ENCODE peak calls at places on chromosome 18, in four cellular contexts. M is neural progenitor cell, K is AG04450, N is GM12865. F is an unnamed sample.

GRCh38 chr18:54255141-54255540 is 14.2 kb upstream of the POLI start:
- DNase-seq in M (no peak), K (no peak), N (no peak), F (no peak)

GRCh38 chr18:58581265-58581664 is 47.6 kb downstream of the ALPK2 start:
- DNase-seq in M (no peak), K (peak), N (no peak), F (peak)

GRCh38 chr18:51655327-51655698 is 457.8 kb upstream of the MEX3C start:
- DNase-seq in M (no peak), K (no peak), N (peak), F (no peak)

GRCh38 chr18:6056171-6056932 is 161.0 kb upstream of the TMEM200C start:
- DNase-seq in M (peak), K (peak), N (peak), F (peak)

GRCh38 chr18:30192216-30192615 is 850.3 kb downstream of the DSC3 start:
- DNase-seq in M (peak), K (no peak), N (peak), F (no peak)

GRCh38 chr18:22267697-22268096 is 98.3 kb downstream of the GATA6 start:
- DNase-seq in M (no peak), K (no peak), N (no peak), F (peak)

GRCh38 chr18:47628898-47629297 is 301.6 kb downstream of the SMAD2 start:
- DNase-seq in M (no peak), K (no peak), N (no peak), F (no peak)

GRCh38 chr18:46042571-46043123 is 29.4 kb downstream of the PSTPIP2 start:
- DNase-seq in M (no peak), K (no peak), N (no peak), F (peak)

GRCh38 chr18:8277270-8277669 is 332.0 kb upstream of the RAB12 start:
- DNase-seq in M (no peak), K (no peak), N (no peak), F (peak)

GRCh38 chr18:53152478-53152877 is 812.5 kb downstream of the DCC start:
- DNase-seq in M (peak), K (no peak), N (no peak), F (no peak)

GRCh38 chr18:69757733-69758132 is 189.9 kb downstream of the CD226 start:
- DNase-seq in M (peak), K (no peak), N (no peak), F (peak)

GRCh38 chr18:57141208-57142129 is 5.4 kb upstream of the BOD1L2 start:
- DNase-seq in M (no peak), K (no peak), N (no peak), F (no peak)

GRCh38 chr18:23538870-23539269 is 35.6 kb downstream of the RMC1 start:
- DNase-seq in M (no peak), K (no peak), N (no peak), F (no peak)

GRCh38 chr18:47978141-47978540 is 47.7 kb upstream of the SMAD2 start:
- DNase-seq in M (no peak), K (no peak), N (no peak), F (no peak)

GRCh38 chr18:49907346-49907929 is 94.1 kb upstream of the ACAA2 start:
- DNase-seq in M (no peak), K (no peak), N (no peak), F (peak)

GRCh38 chr18:45175505-45175904 is 439.8 kb upstream of the SLC14A2 start:
- DNase-seq in M (no peak), K (no peak), N (no peak), F (no peak)

GRCh38 chr18:35697869-35698268 is 116.3 kb downstream of the GALNT1 start:
- DNase-seq in M (no peak), K (no peak), N (no peak), F (no peak)

GRCh38 chr18:41955688-41956087 is 654 bp downstream of the PIK3C3 start:
- DNase-seq in M (no peak), K (no peak), N (no peak), F (no peak)

GRCh38 chr18:68623342-68623741 is 91.6 kb downstream of the TMX3 start:
- DNase-seq in M (peak), K (peak), N (peak), F (peak)

GRCh38 chr18:34691626-34692025 is 18.5 kb upstream of the DTNA start:
- DNase-seq in M (no peak), K (no peak), N (no peak), F (no peak)

GRCh38 chr18:58898427-58898826 is 33.8 kb downstream of the ZNF532 start:
- DNase-seq in M (no peak), K (no peak), N (no peak), F (no peak)

GRCh38 chr18:6666286-6666685 is 63.2 kb upstream of the ARHGAP28 start:
- DNase-seq in M (no peak), K (no peak), N (no peak), F (no peak)

GRCh38 chr18:10432781-10433180 is 21.7 kb upstream of the APCDD1 start:
- DNase-seq in M (no peak), K (no peak), N (no peak), F (no peak)

GRCh38 chr18:8702668-8703067 is 2.7 kb upstream of the MTCL1 start:
- DNase-seq in M (no peak), K (no peak), N (no peak), F (no peak)

GRCh38 chr18:3514312-3515216 is 64.6 kb downstream of the TGIF1 start:
- DNase-seq in M (no peak), K (no peak), N (no peak), F (no peak)

GRCh38 chr18:2848145-2848878 is 1.5 kb downstream of the EMILIN2 start:
- DNase-seq in M (no peak), K (no peak), N (no peak), F (no peak)

GRCh38 chr18:72634500-72634899 is 90.4 kb upstream of the CBLN2 start:
- DNase-seq in M (no peak), K (no peak), N (no peak), F (no peak)

GRCh38 chr18:74451148-74451547 is 6.0 kb downstream of the DIPK1C start:
- DNase-seq in M (no peak), K (no peak), N (no peak), F (no peak)

GRCh38 chr18:49681387-49681786 is 119.5 kb downstream of the LIPG start:
- DNase-seq in M (no peak), K (no peak), N (no peak), F (no peak)

GRCh38 chr18:2466978-2467377 is 104.3 kb downstream of the METTL4 start:
- DNase-seq in M (no peak), K (no peak), N (no peak), F (no peak)

GRCh38 chr18:47870605-47871004 is 59.9 kb downstream of the SMAD2 start:
- DNase-seq in M (no peak), K (no peak), N (no peak), F (no peak)

GRCh38 chr18:24875761-24876160 is 415.3 kb downstream of the HRH4 start:
- DNase-seq in M (peak), K (no peak), N (no peak), F (no peak)

GRCh38 chr18:24876266-24876665 is 415.8 kb downstream of the HRH4 start:
- DNase-seq in M (no peak), K (no peak), N (no peak), F (no peak)

GRCh38 chr18:24875286-24875685 is 414.8 kb downstream of the HRH4 start:
- DNase-seq in M (no peak), K (no peak), N (no peak), F (no peak)

GRCh38 chr18:24878289-24878688 is 417.9 kb downstream of the HRH4 start:
- DNase-seq in M (peak), K (no peak), N (peak), F (peak)
- TF ChIP-seq CTCF in M (peak), K (peak), N (peak), F (peak)

GRCh38 chr18:76821356-76821874 is 942 bp upstream of the ZNF236 start:
- DNase-seq in M (no peak), K (no peak), N (no peak), F (no peak)
- H3K4me3 ChIP-seq in M (peak), K (peak), N (peak), F (peak)

GRCh38 chr18:36829362-36830140 is 624 bp downstream of the KIAA1328 start:
- DNase-seq in M (peak), K (no peak), N (no peak), F (no peak)
- TF ChIP-seq CTCF in M (no peak), K (no peak), N (no peak), F (no peak)

DNA sequence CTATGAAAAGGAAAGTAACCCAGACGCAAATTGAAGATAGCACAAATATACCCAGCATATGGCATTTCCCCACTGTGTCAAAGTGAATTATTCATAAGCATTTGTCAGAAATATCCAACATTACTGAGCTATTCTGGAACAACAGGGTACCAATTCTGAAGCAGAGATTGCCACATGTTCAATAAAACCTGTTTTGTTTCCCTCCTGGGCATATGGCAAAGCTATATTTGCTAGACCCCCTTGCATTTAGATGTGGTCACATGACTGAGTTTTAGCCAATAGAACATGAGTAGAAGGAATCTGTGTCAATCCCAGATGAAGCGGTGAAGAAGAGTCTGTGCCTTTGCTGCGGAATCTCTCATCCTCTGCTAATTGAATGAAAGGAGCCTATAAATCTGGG is 296.4 kb upstream of the DLGAP1 start:
- DNase-seq in M (no peak), K (no peak), N (no peak), F (no peak)
- H3K4me3 ChIP-seq in M (no peak), K (no peak), N (no peak), F (no peak)

GRCh38 chr18:631560-631959 is 25.9 kb upstream of the TYMS start:
- DNase-seq in M (no peak), K (no peak), N (no peak), F (no peak)
- TF ChIP-seq CTCF in M (no peak), K (no peak), N (no peak), F (no peak)

GRCh38 chr18:26862084-26862483 is 3.4 kb downstream of the AQP4 start:
- DNase-seq in M (no peak), K (no peak), N (no peak), F (no peak)

GRCh38 chr18:26865557-26865956 is at the start of gene AQP4:
- DNase-seq in M (peak), K (no peak), N (no peak), F (no peak)

GRCh38 chr18:26863122-26863879 is 2.2 kb downstream of the AQP4 start:
- DNase-seq in M (peak), K (no peak), N (no peak), F (no peak)

GRCh38 chr18:26864658-26865057 is 849 bp downstream of the AQP4 start:
- DNase-seq in M (no peak), K (no peak), N (peak), F (no peak)

GRCh38 chr18:26863921-26864497 is 1.5 kb downstream of the AQP4 start:
- DNase-seq in M (no peak), K (no peak), N (no peak), F (no peak)
- H3K4me3 ChIP-seq in M (peak), K (no peak), N (no peak), F (no peak)

DNA sequence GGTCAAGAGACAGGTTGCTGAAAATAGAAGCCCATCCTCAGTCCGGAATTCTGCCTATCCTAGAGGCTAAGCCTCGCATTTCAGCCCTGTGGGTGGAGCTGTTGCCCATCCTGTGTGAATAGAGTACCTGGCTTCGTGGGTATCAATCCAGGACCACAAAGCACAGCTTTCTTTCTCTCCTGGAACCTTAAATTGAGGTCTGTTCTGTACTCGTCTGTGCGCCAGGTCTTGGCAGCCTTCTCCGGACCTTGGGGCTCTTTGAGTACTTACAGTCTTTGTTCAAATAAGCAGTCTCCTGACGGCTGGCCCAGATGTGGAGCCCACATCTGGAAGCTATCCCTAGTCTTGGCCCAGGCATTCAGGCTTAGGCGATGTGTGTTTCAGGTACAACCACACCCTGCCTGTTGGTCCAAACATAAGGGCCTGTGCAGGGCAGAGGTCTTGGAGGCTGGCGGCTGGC is 294.3 kb downstream of the BCL2 start:
- DNase-seq in M (peak), K (no peak), N (no peak), F (peak)
- TF ChIP-seq CTCF in M (peak), K (no peak), N (peak), F (peak)

GRCh38 chr18:12906773-12907172 is 22.7 kb upstream of the PTPN2 start:
- DNase-seq in M (no peak), K (no peak), N (no peak), F (no peak)

GRCh38 chr18:12911025-12911927 is 27.2 kb upstream of the PTPN2 start:
- DNase-seq in M (no peak), K (no peak), N (peak), F (peak)

GRCh38 chr18:12908706-12909105 is 24.7 kb upstream of the PTPN2 start:
- DNase-seq in M (no peak), K (no peak), N (no peak), F (peak)

GRCh38 chr18:12907258-12907925 is 23.4 kb upstream of the PTPN2 start:
- DNase-seq in M (peak), K (no peak), N (no peak), F (peak)

DNA sequence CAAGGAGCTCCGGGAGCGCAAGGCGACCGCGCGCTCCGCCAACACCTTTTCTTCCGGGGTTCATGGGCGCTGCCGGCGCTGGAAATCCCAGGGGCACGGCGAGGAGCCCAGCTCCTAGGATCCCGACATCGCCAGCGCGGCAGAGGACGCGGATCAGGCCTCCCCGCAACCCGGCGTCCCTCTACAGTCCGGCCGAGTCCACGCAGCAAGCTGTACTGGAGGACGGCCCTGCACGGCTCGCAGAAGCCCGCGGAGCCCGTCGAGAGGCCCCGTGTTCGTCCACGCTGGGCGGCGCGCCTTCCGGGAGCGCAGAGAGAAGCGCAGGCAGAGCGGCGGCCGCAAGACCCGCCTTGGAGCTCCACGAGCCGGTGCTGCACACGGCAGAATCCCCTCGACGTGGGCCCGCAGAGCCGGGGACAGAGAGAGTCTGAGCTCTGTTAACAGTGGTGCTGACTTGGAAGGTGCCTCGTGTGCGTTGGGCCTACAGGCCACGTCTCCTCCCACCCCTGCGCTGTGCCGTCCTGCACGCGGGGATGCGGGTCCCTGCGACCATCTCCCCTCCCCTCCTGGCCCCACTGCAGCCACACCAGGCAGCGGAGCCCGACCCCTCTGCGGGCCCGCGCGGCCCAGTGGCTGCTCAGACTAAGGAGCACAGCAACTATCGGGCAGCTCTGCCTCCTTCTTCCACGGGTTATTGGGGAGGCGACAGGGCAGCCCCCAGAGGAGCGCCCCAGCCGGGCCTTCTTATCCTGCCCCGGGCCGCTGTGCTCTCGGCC is 28.1 kb upstream of the PTPN2 start:
- DNase-seq in M (no peak), K (no peak), N (no peak), F (no peak)
- H3K4me3 ChIP-seq in M (no peak), K (no peak), N (no peak), F (no peak)

GRCh38 chr18:14075196-14075595 is 57.0 kb downstream of the ZNF519 start:
- DNase-seq in M (no peak), K (no peak), N (no peak), F (no peak)

GRCh38 chr18:14074187-14074586 is 58.0 kb downstream of the ZNF519 start:
- DNase-seq in M (peak), K (no peak), N (peak), F (no peak)
- TF ChIP-seq CTCF in M (peak), K (no peak), N (peak), F (no peak)